ENCODE peak calls at places on chromosomes 12 and 14, in ten cellular contexts. One of them, this sample, is unnamed.

GRCh38 chr14:62897057-62897456 is 148.2 kb downstream of the KCNH5 start:
- DNase-seq in spleen: no peak
- DNase-seq in Peyer's patch: no peak
- DNase-seq in breast epithelium: no peak
- DNase-seq in tibial nerve: no peak
- DNase-seq in heart left ventricle: no peak
- DNase-seq in adrenal gland: no peak
- DNase-seq in HCT116: no peak
- DNase-seq in right lobe of liver: no peak
- DNase-seq in lower leg skin: no peak
- DNase-seq in this sample: no peak

GRCh38 chr14:22184157-22185025 is 404.6 kb downstream of the DAD1 start:
- DNase-seq in spleen: no peak
- DNase-seq in Peyer's patch: no peak
- DNase-seq in breast epithelium: no peak
- DNase-seq in tibial nerve: no peak
- DNase-seq in heart left ventricle: no peak
- DNase-seq in adrenal gland: no peak
- DNase-seq in HCT116: no peak
- DNase-seq in right lobe of liver: no peak
- DNase-seq in lower leg skin: no peak
- DNase-seq in this sample: no peak

GRCh38 chr12:109098142-109098652 is 800 bp downstream of the UNG start:
- DNase-seq in spleen: no peak
- DNase-seq in Peyer's patch: no peak
- DNase-seq in breast epithelium: no peak
- DNase-seq in tibial nerve: no peak
- DNase-seq in heart left ventricle: peak
- DNase-seq in adrenal gland: peak
- DNase-seq in HCT116: no peak
- DNase-seq in right lobe of liver: no peak
- DNase-seq in lower leg skin: peak
- DNase-seq in this sample: no peak

GRCh38 chr14:61866932-61867920 is 105.0 kb downstream of the SNAPC1 start:
- DNase-seq in spleen: no peak
- DNase-seq in Peyer's patch: no peak
- DNase-seq in breast epithelium: no peak
- DNase-seq in tibial nerve: no peak
- DNase-seq in heart left ventricle: no peak
- DNase-seq in adrenal gland: no peak
- DNase-seq in HCT116: no peak
- DNase-seq in right lobe of liver: no peak
- DNase-seq in lower leg skin: no peak
- DNase-seq in this sample: no peak

GRCh38 chr12:120239776-120240494 is 25.6 kb downstream of the PXN start:
- DNase-seq in spleen: no peak
- DNase-seq in Peyer's patch: no peak
- DNase-seq in breast epithelium: no peak
- DNase-seq in tibial nerve: no peak
- DNase-seq in heart left ventricle: no peak
- DNase-seq in adrenal gland: no peak
- DNase-seq in HCT116: no peak
- DNase-seq in right lobe of liver: no peak
- DNase-seq in lower leg skin: no peak
- DNase-seq in this sample: no peak

GRCh38 chr14:63770187-63770807 is 42.4 kb upstream of the SGPP1 start:
- DNase-seq in spleen: no peak
- DNase-seq in Peyer's patch: no peak
- DNase-seq in breast epithelium: no peak
- DNase-seq in tibial nerve: no peak
- DNase-seq in heart left ventricle: no peak
- DNase-seq in adrenal gland: peak
- DNase-seq in HCT116: peak
- DNase-seq in right lobe of liver: peak
- DNase-seq in lower leg skin: no peak
- DNase-seq in this sample: no peak

GRCh38 chr12:113395119-113395518 is 8.6 kb downstream of the SDS start:
- DNase-seq in spleen: no peak
- DNase-seq in Peyer's patch: no peak
- DNase-seq in breast epithelium: no peak
- DNase-seq in tibial nerve: no peak
- DNase-seq in heart left ventricle: no peak
- DNase-seq in adrenal gland: no peak
- DNase-seq in HCT116: no peak
- DNase-seq in right lobe of liver: no peak
- DNase-seq in lower leg skin: no peak
- DNase-seq in this sample: no peak

GRCh38 chr12:1832801-1833595 is 12.6 kb downstream of the LRTM2 start:
- DNase-seq in spleen: peak
- DNase-seq in Peyer's patch: no peak
- DNase-seq in breast epithelium: no peak
- DNase-seq in tibial nerve: no peak
- DNase-seq in heart left ventricle: peak
- DNase-seq in adrenal gland: no peak
- DNase-seq in HCT116: no peak
- DNase-seq in right lobe of liver: no peak
- DNase-seq in lower leg skin: no peak
- DNase-seq in this sample: no peak

GRCh38 chr12:100572184-100572583 is 1.3 kb upstream of the GAS2L3 start:
- DNase-seq in spleen: no peak
- DNase-seq in Peyer's patch: no peak
- DNase-seq in breast epithelium: no peak
- DNase-seq in tibial nerve: no peak
- DNase-seq in heart left ventricle: no peak
- DNase-seq in adrenal gland: no peak
- DNase-seq in HCT116: no peak
- DNase-seq in right lobe of liver: no peak
- DNase-seq in lower leg skin: no peak
- DNase-seq in this sample: no peak

GRCh38 chr12:100574262-100575074 is 984 bp downstream of the GAS2L3 start:
- DNase-seq in spleen: no peak
- DNase-seq in Peyer's patch: no peak
- DNase-seq in breast epithelium: no peak
- DNase-seq in tibial nerve: no peak
- DNase-seq in heart left ventricle: no peak
- DNase-seq in adrenal gland: peak
- DNase-seq in HCT116: no peak
- DNase-seq in right lobe of liver: no peak
- DNase-seq in lower leg skin: no peak
- DNase-seq in this sample: no peak

GRCh38 chr12:100573168-100573498 is 351 bp upstream of the GAS2L3 start:
- DNase-seq in spleen: no peak
- DNase-seq in Peyer's patch: no peak
- DNase-seq in breast epithelium: no peak
- DNase-seq in tibial nerve: no peak
- DNase-seq in heart left ventricle: no peak
- DNase-seq in adrenal gland: no peak
- DNase-seq in HCT116: no peak
- DNase-seq in right lobe of liver: no peak
- DNase-seq in lower leg skin: no peak
- DNase-seq in this sample: no peak

GRCh38 chr12:100576311-100577036 is 3.0 kb downstream of the GAS2L3 start:
- DNase-seq in spleen: no peak
- DNase-seq in Peyer's patch: no peak
- DNase-seq in breast epithelium: no peak
- DNase-seq in tibial nerve: no peak
- DNase-seq in heart left ventricle: no peak
- DNase-seq in adrenal gland: no peak
- DNase-seq in HCT116: peak
- DNase-seq in right lobe of liver: no peak
- DNase-seq in lower leg skin: no peak
- DNase-seq in this sample: no peak

DNA sequence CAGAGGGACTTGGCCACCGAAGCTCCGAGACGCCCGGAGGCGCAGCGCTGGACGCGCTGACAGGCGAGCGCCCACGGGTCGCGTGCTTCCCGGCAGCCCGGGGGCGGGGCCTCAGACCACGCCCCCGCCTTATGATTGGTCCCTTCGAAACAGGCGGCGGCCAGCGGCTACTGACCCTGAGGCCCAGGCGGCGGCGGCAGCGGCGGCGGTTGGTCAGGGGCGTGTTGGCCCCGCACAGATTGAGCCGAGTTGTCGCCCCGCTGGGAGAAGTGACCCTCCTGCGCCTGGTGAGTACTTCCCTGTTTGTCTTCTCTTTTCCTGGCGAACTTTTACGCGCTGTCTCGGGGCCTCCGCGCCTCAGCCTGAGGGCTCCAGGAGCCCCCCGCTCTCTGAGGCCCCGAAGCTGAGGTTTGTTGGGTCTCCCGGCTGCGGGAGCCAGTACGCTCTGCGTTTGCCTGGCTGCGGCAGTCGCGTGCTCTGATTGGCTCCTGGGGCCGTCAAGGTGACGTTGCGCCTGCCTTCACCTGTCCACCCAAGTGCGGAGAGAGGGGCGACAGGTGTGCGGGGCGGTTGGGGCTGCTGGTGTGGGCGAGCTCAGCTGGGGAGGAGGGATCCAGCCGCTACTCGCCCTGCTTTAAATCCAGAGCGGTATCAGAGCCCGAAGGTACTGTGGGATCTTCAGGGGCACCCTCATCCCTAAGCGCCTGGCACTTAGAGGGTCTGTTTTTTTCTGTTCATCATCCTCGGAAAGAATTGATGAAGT is at the start of gene GAS2L3:
- DNase-seq in spleen: peak
- DNase-seq in Peyer's patch: peak
- DNase-seq in breast epithelium: peak
- DNase-seq in tibial nerve: peak
- DNase-seq in heart left ventricle: peak
- DNase-seq in adrenal gland: peak
- DNase-seq in HCT116: peak
- DNase-seq in right lobe of liver: peak
- DNase-seq in lower leg skin: peak
- DNase-seq in this sample: peak
- TF ChIP-seq POLR2A in spleen: no peak
- TF ChIP-seq POLR2A in Peyer's patch: peak
- TF ChIP-seq POLR2A in breast epithelium: no peak
- TF ChIP-seq POLR2A in tibial nerve: peak
- TF ChIP-seq POLR2A in heart left ventricle: peak
- TF ChIP-seq POLR2A in adrenal gland: peak
- TF ChIP-seq POLR2A in HCT116: peak
- TF ChIP-seq POLR2A in right lobe of liver: peak
- TF ChIP-seq POLR2A in lower leg skin: no peak
- TF ChIP-seq POLR2A in this sample: no peak

DNA sequence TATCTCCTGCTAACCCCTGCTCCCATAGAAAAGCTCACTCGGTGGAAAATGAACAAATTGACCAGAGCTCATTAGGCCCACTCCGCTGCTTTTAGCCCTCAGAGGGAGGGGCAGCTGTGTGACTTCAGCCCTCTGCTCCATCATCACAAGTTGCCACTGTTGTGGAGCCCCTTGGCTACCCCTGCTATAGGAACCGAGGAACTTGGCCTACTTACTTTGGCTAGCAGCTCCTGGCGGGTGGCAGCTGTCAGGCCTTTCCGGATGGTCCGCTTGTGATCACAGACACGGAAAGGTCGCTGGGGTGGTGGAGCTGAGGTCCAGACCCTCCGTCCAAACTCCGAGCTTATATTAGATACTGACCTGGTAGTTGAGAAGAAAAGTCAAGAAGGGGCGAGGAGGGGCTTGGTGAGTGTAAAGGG is 612 bp downstream of the CIDEB start:
- DNase-seq in spleen: peak
- DNase-seq in Peyer's patch: no peak
- DNase-seq in breast epithelium: no peak
- DNase-seq in tibial nerve: no peak
- DNase-seq in heart left ventricle: no peak
- DNase-seq in adrenal gland: no peak
- DNase-seq in HCT116: no peak
- DNase-seq in right lobe of liver: no peak
- DNase-seq in lower leg skin: no peak
- DNase-seq in this sample: no peak
- TF ChIP-seq POLR2A in spleen: no peak
- TF ChIP-seq POLR2A in Peyer's patch: no peak
- TF ChIP-seq POLR2A in breast epithelium: no peak
- TF ChIP-seq POLR2A in tibial nerve: no peak
- TF ChIP-seq POLR2A in heart left ventricle: no peak
- TF ChIP-seq POLR2A in adrenal gland: no peak
- TF ChIP-seq POLR2A in HCT116: no peak
- TF ChIP-seq POLR2A in right lobe of liver: no peak
- TF ChIP-seq POLR2A in lower leg skin: no peak
- TF ChIP-seq POLR2A in this sample: no peak

DNA sequence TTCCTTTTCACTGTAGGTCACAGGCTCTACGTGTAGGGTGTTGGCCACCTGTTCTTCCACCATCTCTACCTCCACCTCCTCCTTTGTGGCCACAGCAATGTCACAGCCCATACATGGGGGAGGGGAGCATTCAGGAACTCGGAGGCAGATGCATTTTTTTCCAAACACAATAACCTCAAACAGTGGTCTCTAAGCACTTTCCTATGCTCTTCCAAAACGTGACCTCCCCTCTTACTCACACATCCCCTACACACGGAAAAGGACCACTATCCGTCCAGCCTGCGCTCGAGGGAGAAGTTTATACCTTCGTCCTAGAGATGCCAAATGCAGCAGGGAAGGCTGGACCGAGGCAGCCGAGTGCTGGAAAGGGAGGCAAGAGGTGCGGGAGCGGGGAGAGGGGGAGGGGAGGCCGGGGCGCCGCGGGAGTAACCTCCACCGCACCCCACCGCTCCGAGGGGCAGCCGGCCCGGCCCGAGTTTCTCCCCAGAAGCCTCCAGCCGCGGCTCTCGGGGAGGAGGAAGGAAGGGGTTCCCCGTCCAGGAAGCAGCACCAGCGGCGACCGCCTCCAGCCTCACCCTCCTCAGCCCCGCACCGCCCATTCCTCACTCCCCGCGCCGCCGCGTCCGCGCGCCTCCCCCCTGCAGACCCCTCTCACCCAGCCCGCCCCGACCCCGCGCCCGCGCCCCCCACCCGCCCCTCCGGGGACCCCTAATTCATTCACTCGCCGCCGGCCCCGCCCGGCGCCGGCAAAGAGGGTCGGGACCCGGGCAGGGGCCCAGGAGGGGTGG is 584 bp downstream of the KRAS start:
- DNase-seq in spleen: peak
- DNase-seq in Peyer's patch: peak
- DNase-seq in breast epithelium: no peak
- DNase-seq in tibial nerve: peak
- DNase-seq in heart left ventricle: peak
- DNase-seq in adrenal gland: peak
- DNase-seq in HCT116: no peak
- DNase-seq in right lobe of liver: peak
- DNase-seq in lower leg skin: peak
- DNase-seq in this sample: peak
- TF ChIP-seq POLR2A in spleen: no peak
- TF ChIP-seq POLR2A in Peyer's patch: no peak
- TF ChIP-seq POLR2A in breast epithelium: no peak
- TF ChIP-seq POLR2A in tibial nerve: no peak
- TF ChIP-seq POLR2A in heart left ventricle: no peak
- TF ChIP-seq POLR2A in adrenal gland: no peak
- TF ChIP-seq POLR2A in HCT116: no peak
- TF ChIP-seq POLR2A in right lobe of liver: no peak
- TF ChIP-seq POLR2A in lower leg skin: no peak
- TF ChIP-seq POLR2A in this sample: no peak

DNA sequence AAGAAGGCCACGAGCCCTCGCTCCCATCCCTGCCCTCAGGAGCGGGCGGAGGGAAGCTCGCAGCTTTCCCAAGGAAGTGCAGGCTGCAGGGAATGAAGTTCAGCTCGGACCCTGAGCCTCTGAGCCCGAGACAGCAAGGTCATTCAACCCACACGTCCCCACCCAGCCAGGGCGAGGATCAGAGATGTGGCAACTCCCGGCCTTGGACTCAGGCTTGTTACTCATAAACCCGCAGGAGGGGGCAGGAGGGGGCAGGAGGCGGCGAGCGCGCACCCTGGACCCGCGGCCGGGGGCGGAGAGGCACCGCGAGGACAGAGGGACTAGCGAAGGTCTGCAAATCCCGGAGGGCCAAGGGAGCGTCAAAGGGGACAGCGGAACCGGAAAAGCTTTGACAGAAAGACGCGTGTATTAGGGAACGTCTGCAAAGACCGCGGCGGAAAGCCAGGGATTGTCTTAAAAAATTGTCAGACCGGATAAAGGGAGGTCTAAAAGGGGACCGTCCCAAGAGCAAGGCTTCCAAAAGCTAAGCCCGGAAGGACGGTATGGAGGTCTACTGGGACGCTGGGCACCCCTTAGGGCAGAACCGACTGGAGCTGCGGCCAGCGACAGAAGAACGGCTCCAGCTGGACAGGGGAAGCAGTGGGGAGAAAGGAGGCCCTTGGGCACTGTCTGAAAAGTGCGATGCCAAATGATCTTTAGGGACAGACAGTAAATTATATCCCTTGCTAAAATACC is 609 bp upstream of the DCAF11 start:
- DNase-seq in spleen: peak
- DNase-seq in Peyer's patch: peak
- DNase-seq in breast epithelium: peak
- DNase-seq in tibial nerve: peak
- DNase-seq in heart left ventricle: peak
- DNase-seq in adrenal gland: peak
- DNase-seq in HCT116: peak
- DNase-seq in right lobe of liver: peak
- DNase-seq in lower leg skin: peak
- DNase-seq in this sample: peak
- TF ChIP-seq POLR2A in spleen: no peak
- TF ChIP-seq POLR2A in Peyer's patch: peak
- TF ChIP-seq POLR2A in breast epithelium: peak
- TF ChIP-seq POLR2A in tibial nerve: peak
- TF ChIP-seq POLR2A in heart left ventricle: peak
- TF ChIP-seq POLR2A in adrenal gland: peak
- TF ChIP-seq POLR2A in HCT116: peak
- TF ChIP-seq POLR2A in right lobe of liver: peak
- TF ChIP-seq POLR2A in lower leg skin: no peak
- TF ChIP-seq POLR2A in this sample: peak